ENCODE peak calls at places on chromosomes 13 and 19, in seven cellular contexts. One of them, this sample, is unnamed.

GRCh38 chr13:59274958-59275727 is 888.6 kb downstream of the DIAPH3 start:
- DNase-seq in HEK293T: no peak
- DNase-seq in HTR-8/SVneo: no peak
- DNase-seq in kidney tubule cell: no peak
- DNase-seq in skeletal muscle cell: no peak
- DNase-seq in tibial artery: no peak
- DNase-seq in fibroblast of lung: no peak
- DNase-seq in this sample: peak

GRCh38 chr19:50719566-50719965 is at the start of gene SHANK1:
- DNase-seq in skeletal muscle cell: no peak
- DNase-seq in tibial artery: no peak
- DNase-seq in fibroblast of lung: peak
- DNase-seq in kidney tubule cell: no peak
- DNase-seq in HTR-8/SVneo: no peak
- DNase-seq in HEK293T: no peak
- DNase-seq in this sample: no peak

GRCh38 chr13:44140146-44140545 is 233.5 kb upstream of the SERP2 start:
- DNase-seq in fibroblast of lung: no peak
- DNase-seq in HEK293T: no peak
- DNase-seq in tibial artery: no peak
- DNase-seq in kidney tubule cell: no peak
- DNase-seq in skeletal muscle cell: no peak
- DNase-seq in HTR-8/SVneo: no peak
- DNase-seq in this sample: peak

GRCh38 chr19:12773571-12773970 is 1.8 kb downstream of the HOOK2 start:
- DNase-seq in kidney tubule cell: peak
- DNase-seq in fibroblast of lung: no peak
- DNase-seq in skeletal muscle cell: no peak
- DNase-seq in tibial artery: no peak
- DNase-seq in HEK293T: no peak
- DNase-seq in HTR-8/SVneo: no peak
- DNase-seq in this sample: no peak

GRCh38 chr13:25478186-25478585 is 106.4 kb downstream of the ATP8A2 start:
- DNase-seq in tibial artery: no peak
- DNase-seq in HEK293T: no peak
- DNase-seq in fibroblast of lung: peak
- DNase-seq in HTR-8/SVneo: no peak
- DNase-seq in skeletal muscle cell: peak
- DNase-seq in kidney tubule cell: peak
- DNase-seq in this sample: peak

GRCh38 chr13:114144606-114145244 is 12.3 kb upstream of the RASA3 start:
- DNase-seq in HEK293T: no peak
- DNase-seq in tibial artery: peak
- DNase-seq in skeletal muscle cell: no peak
- DNase-seq in fibroblast of lung: no peak
- DNase-seq in HTR-8/SVneo: no peak
- DNase-seq in kidney tubule cell: no peak
- DNase-seq in this sample: no peak

GRCh38 chr13:20460744-20461143 is 64.9 kb downstream of the CRYL1 start:
- DNase-seq in fibroblast of lung: no peak
- DNase-seq in kidney tubule cell: no peak
- DNase-seq in tibial artery: no peak
- DNase-seq in HTR-8/SVneo: no peak
- DNase-seq in HEK293T: peak
- DNase-seq in skeletal muscle cell: no peak
- DNase-seq in this sample: no peak

GRCh38 chr13:91184244-91184926 is 163.1 kb upstream of the MIR17HG start:
- DNase-seq in HTR-8/SVneo: no peak
- DNase-seq in HEK293T: peak
- DNase-seq in skeletal muscle cell: no peak
- DNase-seq in tibial artery: no peak
- DNase-seq in fibroblast of lung: no peak
- DNase-seq in kidney tubule cell: peak
- DNase-seq in this sample: no peak

GRCh38 chr13:39876258-39876657 is 220.8 kb downstream of the COG6 start:
- DNase-seq in fibroblast of lung: peak
- DNase-seq in kidney tubule cell: peak
- DNase-seq in HTR-8/SVneo: peak
- DNase-seq in skeletal muscle cell: peak
- DNase-seq in tibial artery: no peak
- DNase-seq in HEK293T: no peak
- DNase-seq in this sample: no peak

GRCh38 chr13:39365879-39366278 is 237.1 kb downstream of the LHFPL6 start:
- DNase-seq in skeletal muscle cell: no peak
- DNase-seq in HEK293T: no peak
- DNase-seq in fibroblast of lung: no peak
- DNase-seq in HTR-8/SVneo: no peak
- DNase-seq in kidney tubule cell: no peak
- DNase-seq in tibial artery: no peak
- DNase-seq in this sample: no peak

GRCh38 chr19:18304496-18305312 is 18.2 kb downstream of the LSM4 start:
- DNase-seq in tibial artery: peak
- DNase-seq in fibroblast of lung: peak
- DNase-seq in HEK293T: no peak
- DNase-seq in skeletal muscle cell: peak
- DNase-seq in HTR-8/SVneo: peak
- DNase-seq in kidney tubule cell: peak
- DNase-seq in this sample: peak

GRCh38 chr13:96091164-96091931 is 1.4 kb downstream of the HS6ST3 start:
- DNase-seq in tibial artery: peak
- DNase-seq in kidney tubule cell: no peak
- DNase-seq in HTR-8/SVneo: no peak
- DNase-seq in HEK293T: peak
- DNase-seq in fibroblast of lung: no peak
- DNase-seq in skeletal muscle cell: no peak
- DNase-seq in this sample: peak